ENCODE peak calls at places on chromosomes 1 and 21, in ten cellular contexts. One of them, this sample, is unnamed.

GRCh38 chr1:115827452-115827851 is 13.5 kb downstream of the NHLH2 start:
- DNase-seq in AG08396: no peak
- DNase-seq in T-helper 2 cell: no peak
- DNase-seq in mucosa of descending colon: no peak
- DNase-seq in ELR: no peak
- DNase-seq in NCI-H2081: no peak
- DNase-seq in RWPE1: no peak
- DNase-seq in endodermal cell: no peak
- DNase-seq in dermis microvascular lymphatic vessel endothelial cell: no peak
- DNase-seq in H1: no peak
- DNase-seq in this sample: no peak

GRCh38 chr1:15286452-15286851 is 39.4 kb downstream of the FHAD1 start:
- DNase-seq in mucosa of descending colon: no peak
- DNase-seq in endodermal cell: peak; percentile 24
- DNase-seq in dermis microvascular lymphatic vessel endothelial cell: no peak
- DNase-seq in AG08396: no peak
- DNase-seq in H1: no peak
- DNase-seq in T-helper 2 cell: no peak
- DNase-seq in ELR: no peak
- DNase-seq in RWPE1: no peak
- DNase-seq in NCI-H2081: no peak
- DNase-seq in this sample: no peak

GRCh38 chr1:162385280-162385623 is 3.7 kb downstream of the C1orf226 start:
- DNase-seq in endodermal cell: peak; percentile 23
- DNase-seq in AG08396: no peak
- DNase-seq in RWPE1: no peak
- DNase-seq in T-helper 2 cell: no peak
- DNase-seq in H1: no peak
- DNase-seq in dermis microvascular lymphatic vessel endothelial cell: no peak
- DNase-seq in ELR: no peak
- DNase-seq in mucosa of descending colon: no peak
- DNase-seq in NCI-H2081: no peak
- DNase-seq in this sample: no peak

GRCh38 chr1:30733520-30733919 is 10.1 kb upstream of the MATN1 start:
- DNase-seq in NCI-H2081: no peak
- DNase-seq in mucosa of descending colon: no peak
- DNase-seq in ELR: peak; percentile 25
- DNase-seq in dermis microvascular lymphatic vessel endothelial cell: no peak
- DNase-seq in RWPE1: no peak
- DNase-seq in endodermal cell: no peak
- DNase-seq in AG08396: no peak
- DNase-seq in T-helper 2 cell: no peak
- DNase-seq in H1: no peak
- DNase-seq in this sample: no peak

GRCh38 chr21:44083631-44084291 is 23.4 kb upstream of the PWP2 start:
- DNase-seq in ELR: no peak
- DNase-seq in dermis microvascular lymphatic vessel endothelial cell: peak; percentile 88
- DNase-seq in NCI-H2081: no peak
- DNase-seq in mucosa of descending colon: peak; percentile 37
- DNase-seq in RWPE1: no peak
- DNase-seq in H1: no peak
- DNase-seq in endodermal cell: no peak
- DNase-seq in T-helper 2 cell: peak; percentile 26
- DNase-seq in AG08396: peak; percentile 46
- DNase-seq in this sample: no peak

GRCh38 chr1:83799474-83800085 is 199.4 kb downstream of the TTLL7 start:
- DNase-seq in RWPE1: no peak
- DNase-seq in endodermal cell: peak; percentile 55
- DNase-seq in NCI-H2081: peak; percentile 45
- DNase-seq in H1: no peak
- DNase-seq in ELR: no peak
- DNase-seq in AG08396: no peak
- DNase-seq in mucosa of descending colon: peak; percentile 4
- DNase-seq in T-helper 2 cell: no peak
- DNase-seq in dermis microvascular lymphatic vessel endothelial cell: no peak
- DNase-seq in this sample: no peak

GRCh38 chr1:38923607-38924006 is 18.0 kb downstream of the RHBDL2 start:
- DNase-seq in mucosa of descending colon: peak; percentile 24
- DNase-seq in H1: no peak
- DNase-seq in NCI-H2081: no peak
- DNase-seq in AG08396: no peak
- DNase-seq in endodermal cell: no peak
- DNase-seq in RWPE1: no peak
- DNase-seq in T-helper 2 cell: no peak
- DNase-seq in ELR: no peak
- DNase-seq in dermis microvascular lymphatic vessel endothelial cell: no peak
- DNase-seq in this sample: no peak

GRCh38 chr1:75745276-75745675 is 20.8 kb downstream of the ACADM start:
- DNase-seq in NCI-H2081: no peak
- DNase-seq in H1: no peak
- DNase-seq in mucosa of descending colon: no peak
- DNase-seq in RWPE1: no peak
- DNase-seq in dermis microvascular lymphatic vessel endothelial cell: no peak
- DNase-seq in AG08396: no peak
- DNase-seq in endodermal cell: no peak
- DNase-seq in T-helper 2 cell: no peak
- DNase-seq in ELR: no peak
- DNase-seq in this sample: no peak

GRCh38 chr21:44295163-44295601 is 4.7 kb upstream of the PFKL start:
- DNase-seq in AG08396: no peak
- DNase-seq in mucosa of descending colon: peak; percentile 31
- DNase-seq in H1: no peak
- DNase-seq in T-helper 2 cell: no peak
- DNase-seq in dermis microvascular lymphatic vessel endothelial cell: no peak
- DNase-seq in NCI-H2081: no peak
- DNase-seq in endodermal cell: no peak
- DNase-seq in RWPE1: no peak
- DNase-seq in ELR: no peak
- DNase-seq in this sample: no peak

GRCh38 chr1:156258859-156259258 is 11.0 kb upstream of the PAQR6 start:
- DNase-seq in H1: no peak
- DNase-seq in RWPE1: peak; percentile 79
- DNase-seq in dermis microvascular lymphatic vessel endothelial cell: no peak
- DNase-seq in ELR: no peak
- DNase-seq in endodermal cell: no peak
- DNase-seq in T-helper 2 cell: no peak
- DNase-seq in AG08396: no peak
- DNase-seq in NCI-H2081: no peak
- DNase-seq in mucosa of descending colon: no peak
- DNase-seq in this sample: no peak

This sample was measured in esophagus squamous epithelium.